ENCODE peak calls at places on chromosomes 11 and 22, in eight cellular contexts. K is H54; Q is T-helper 1 cell; E is GM12891; W is EL; D is AG09319; J is iPS DF 6.9; H is activated naive CD4-positive, alpha-beta T cell. V is an unnamed sample.

GRCh38 chr22:37258810-37259472 is 14.9 kb upstream of the RAC2 start:
- DNase-seq in K (no peak), E (no peak), Q (no peak), D (no peak), W (no peak), J (no peak), H (no peak), V (no peak)

GRCh38 chr22:47997052-47997568 is 1234.7 kb downstream of the TBC1D22A start:
- DNase-seq in J (no peak), H (no peak), W (no peak), D (no peak), E (no peak), K (no peak), Q (no peak), V (no peak)

GRCh38 chr11:102518296-102519094 is 12.1 kb downstream of the MMP7 start:
- DNase-seq in Q (no peak), W (no peak), E (no peak), K (no peak), H (no peak), J (peak), D (no peak), V (no peak)

GRCh38 chr22:30396871-30397655 is at the start of gene SEC14L2:
- DNase-seq in J (no peak), D (no peak), H (peak), E (no peak), W (peak), K (no peak), Q (peak), V (peak)

GRCh38 chr22:30036656-30037055 is 43.6 kb upstream of the HORMAD2 start:
- DNase-seq in W (peak), E (no peak), D (no peak), K (peak), J (no peak), Q (no peak), H (no peak), V (no peak)

GRCh38 chr11:47152953-47153950 is 23.4 kb downstream of the ARFGAP2 start:
- DNase-seq in E (peak), W (peak), H (peak), K (peak), D (peak), Q (no peak), J (peak), V (peak)

GRCh38 chr11:65340226-65340625 is 6.6 kb downstream of the DPF2 start:
- DNase-seq in Q (no peak), D (no peak), J (no peak), K (no peak), H (no peak), W (no peak), E (no peak), V (no peak)

GRCh38 chr22:30717331-30717921 is 22.8 kb downstream of the OSBP2 start:
- DNase-seq in D (no peak), Q (no peak), K (peak), J (no peak), W (peak), H (no peak), E (no peak), V (no peak)

GRCh38 chr11:72058416-72059034 is 21.8 kb downstream of the NUMA1 start:
- DNase-seq in D (no peak), H (no peak), K (no peak), E (no peak), Q (no peak), J (no peak), W (peak), V (no peak)

GRCh38 chr11:121741954-121742361 is 289.2 kb upstream of the SORL1-AS1 start:
- DNase-seq in H (no peak), K (no peak), Q (no peak), J (no peak), E (no peak), W (no peak), D (no peak), V (peak)

GRCh38 chr11:48018561-48019229 is 38.3 kb downstream of the PTPRJ start:
- DNase-seq in K (no peak), H (no peak), J (no peak), W (no peak), D (no peak), Q (no peak), E (no peak), V (no peak)

GRCh38 chr11:70671083-70671482 is 272.8 kb downstream of the CTTN start:
- DNase-seq in W (no peak), H (no peak), D (no peak), K (no peak), J (no peak), Q (no peak), E (no peak), V (no peak)

GRCh38 chr11:17777726-17778091 is 43.1 kb downstream of the KCNC1 start:
- DNase-seq in Q (no peak), D (no peak), K (no peak), W (no peak), J (no peak), E (no peak), H (no peak), V (no peak)

GRCh38 chr11:16897460-16898061 is 116.7 kb downstream of the PLEKHA7 start:
- DNase-seq in E (no peak), H (no peak), K (no peak), W (no peak), Q (no peak), J (peak), D (no peak), V (no peak)

GRCh38 chr11:10305964-10306918 is 1.4 kb downstream of the ADM start:
- DNase-seq in Q (no peak), K (no peak), J (no peak), H (no peak), D (no peak), W (no peak), E (no peak), V (peak)

GRCh38 chr11:2565447-2566222 is 120.8 kb downstream of the KCNQ1 start:
- DNase-seq in H (no peak), E (no peak), K (no peak), Q (no peak), D (no peak), J (no peak), W (no peak), V (peak)

GRCh38 chr11:61082161-61082870 is 20.0 kb upstream of the CD5 start:
- DNase-seq in D (no peak), W (no peak), H (no peak), K (no peak), J (no peak), Q (no peak), E (no peak), V (no peak)

GRCh38 chr11:27995082-27995481 is 112.9 kb downstream of the KIF18A start:
- DNase-seq in K (no peak), H (no peak), E (no peak), W (peak), Q (no peak), D (no peak), J (no peak), V (no peak)

V was measured in psoas muscle.